ENCODE peak calls at places on chromosomes 4 and X, in eight cellular contexts. V, U, M, I, A, G, B and C are unnamed samples.

GRCh38 chr4:85720736-85721135 is 245.8 kb downstream of the ARHGAP24 start:
- DNase-seq in V (no peak), A (peak; percentile 62), M (no peak), G (peak; percentile 82), B (no peak), I (no peak), U (peak; percentile 6), C (no peak)

GRCh38 chr4:109887071-109887470 is 25.6 kb upstream of the EGF start:
- DNase-seq in G (no peak), B (no peak), M (no peak), I (no peak), V (no peak), A (no peak), U (no peak), C (no peak)

GRCh38 chrX:101977091-101977490 is 45.3 kb upstream of the ZMAT1 start:
- DNase-seq in A (peak; percentile 2), M (no peak), I (no peak), V (no peak), B (no peak), G (no peak), U (no peak), C (no peak)

GRCh38 chr4:140005699-140006098 is 148.3 kb downstream of the MAML3 start:
- DNase-seq in M (no peak), B (no peak), G (peak; percentile 33), A (no peak), I (peak; percentile 92), V (no peak), U (no peak), C (no peak)

GRCh38 chrX:48574270-48575266 is at the start of gene RBM3:
- DNase-seq in I (peak; percentile 93), M (peak; percentile 91), G (peak; percentile 82), V (peak; percentile 81), B (peak; percentile 87), A (peak; percentile 93), U (peak; percentile 93), C (peak; percentile 91)

GRCh38 chrX:41258281-41258680 is 75.7 kb upstream of the DDX3X start:
- DNase-seq in B (no peak), V (no peak), A (no peak), U (no peak), M (no peak), I (no peak), G (no peak), C (no peak)

GRCh38 chr4:42750831-42751230 is 93.9 kb upstream of the ATP8A1 start:
- DNase-seq in B (no peak), M (peak; percentile 63), A (no peak), V (no peak), U (no peak), G (no peak), I (no peak), C (no peak)

GRCh38 chr4:80360900-80361299 is 25.4 kb downstream of the CFAP299 start:
- DNase-seq in A (no peak), G (peak; percentile 46), B (no peak), I (no peak), U (no peak), V (no peak), M (no peak), C (no peak)

GRCh38 chrX:129310000-129310399 is 213.3 kb downstream of the SMARCA1 start:
- DNase-seq in V (no peak), A (no peak), B (no peak), I (no peak), U (no peak), G (no peak), M (no peak), C (no peak)

GRCh38 chrX:46257451-46257879 is 287.8 kb downstream of the ZNF674 start:
- DNase-seq in G (peak; percentile 36), U (no peak), M (no peak), I (no peak), A (no peak), B (no peak), V (no peak), C (peak; percentile 32)

GRCh38 chrX:78712381-78712780 is 35.1 kb upstream of the LPAR4 start:
- DNase-seq in I (no peak), M (no peak), G (no peak), U (no peak), B (no peak), A (no peak), V (no peak), C (no peak)

GRCh38 chr4:109005523-109005922 is 242.7 kb upstream of the ETNPPL start:
- DNase-seq in V (no peak), G (peak; percentile 86), A (peak; percentile 62), U (no peak), I (no peak), M (no peak), B (no peak), C (peak; percentile 19)

GRCh38 chrX:121641560-121641959 is 594.1 kb downstream of the GLUD2 start:
- DNase-seq in G (peak; percentile 85), V (no peak), U (no peak), A (peak; percentile 59), I (no peak), M (no peak), B (no peak), C (peak; percentile 5)